ENCODE peak calls at places on chromosomes 4 and X, in seven cellular contexts. S is GM12865, C is fibroblast of mammary gland, Y is AG09309, A is neural crest cell, T is endothelial cell, B is testis. D is an unnamed sample.

GRCh38 chrX:148995661-148996060 is 495.2 kb downstream of the AFF2 start:
- DNase-seq in Y (no peak), C (no peak), T (peak), S (peak), B (peak), A (no peak), D (no peak)

GRCh38 chr4:78922207-78922606 is 17.0 kb downstream of the PAQR3 start:
- DNase-seq in Y (peak), B (no peak), S (no peak), C (peak), A (no peak), T (no peak), D (no peak)

GRCh38 chr4:8191136-8191747 is 7.8 kb upstream of the SH3TC1 start:
- DNase-seq in T (no peak), A (no peak), S (peak), B (peak), C (peak), Y (no peak), D (peak)

GRCh38 chr4:135243960-135244561 is 1042.5 kb upstream of the PABPC4L start:
- DNase-seq in B (no peak), A (no peak), S (no peak), C (peak), T (no peak), Y (peak), D (no peak)

GRCh38 chr4:40502936-40503335 is 126.7 kb downstream of the RBM47 start:
- DNase-seq in C (no peak), T (no peak), S (peak), B (no peak), Y (no peak), A (no peak), D (no peak)

GRCh38 chrX:24426340-24426913 is 38.7 kb upstream of the PDK3 start:
- DNase-seq in T (no peak), Y (no peak), C (peak), A (no peak), S (peak), B (no peak), D (no peak)

GRCh38 chr4:172996571-172997216 is 171.9 kb upstream of the GALNT7 start:
- DNase-seq in B (no peak), Y (no peak), T (no peak), S (no peak), C (peak), A (no peak), D (no peak)

GRCh38 chrX:57573754-57574153 is 18.1 kb upstream of the ZXDB start:
- DNase-seq in C (peak), Y (no peak), B (no peak), S (peak), A (no peak), T (peak), D (no peak)

GRCh38 chr4:6627832-6628231 is 12.7 kb upstream of the MRFAP1 start:
- DNase-seq in B (no peak), S (no peak), A (no peak), T (no peak), C (no peak), Y (no peak), D (no peak)

GRCh38 chr4:137960371-137961050 is 281.6 kb downstream of the SLC7A11 start:
- DNase-seq in B (no peak), T (no peak), A (no peak), S (no peak), C (peak), Y (no peak), D (no peak)

GRCh38 chrX:22109442-22109841 is 77.3 kb downstream of the PHEX start:
- DNase-seq in Y (no peak), T (no peak), A (no peak), C (peak), B (no peak), S (no peak), D (no peak)

GRCh38 chr4:2924286-2924685 is 38.9 kb downstream of the NOP14 start:
- DNase-seq in C (no peak), S (no peak), T (no peak), Y (no peak), A (no peak), B (no peak), D (no peak)

GRCh38 chr4:157739237-157739636 is 433.6 kb downstream of the GASK1B start:
- DNase-seq in A (no peak), S (no peak), T (no peak), C (peak), Y (no peak), B (no peak), D (no peak)

GRCh38 chr4:6362896-6363295 is 93.2 kb downstream of the WFS1 start:
- DNase-seq in A (peak), B (peak), S (peak), C (peak), Y (no peak), T (peak), D (no peak)

GRCh38 chrX:151754641-151755215 is 20.2 kb downstream of the CNGA2 start:
- DNase-seq in B (no peak), Y (no peak), A (no peak), T (no peak), S (no peak), C (no peak), D (no peak)

GRCh38 chr4:54440394-54441223 is 211.5 kb downstream of the PDGFRA start:
- DNase-seq in T (peak), C (peak), B (no peak), S (peak), A (peak), Y (no peak), D (no peak)

GRCh38 chrX:78643106-78643505 is 16.0 kb downstream of the RTL3 start:
- DNase-seq in C (no peak), Y (no peak), T (no peak), A (no peak), S (no peak), B (no peak), D (no peak)

GRCh38 chr4:10051536-10052135 is 30.3 kb upstream of the SLC2A9 start:
- DNase-seq in S (no peak), A (no peak), Y (no peak), T (no peak), B (no peak), C (no peak), D (no peak)

GRCh38 chr4:145808021-145808650 is 128.2 kb downstream of the C4orf51 start:
- DNase-seq in C (peak), T (peak), Y (peak), A (no peak), S (peak), B (no peak), D (no peak)

GRCh38 chrX:53186363-53186762 is 38.6 kb downstream of the KDM5C start:
- DNase-seq in A (no peak), B (no peak), Y (no peak), T (no peak), S (no peak), C (peak), D (no peak)

GRCh38 chr4:23333556-23333945 is 556.3 kb downstream of the PPARGC1A start:
- DNase-seq in Y (no peak), A (no peak), T (no peak), B (no peak), C (peak), S (peak), D (no peak)

GRCh38 chr4:140031706-140032105 is 122.3 kb downstream of the MAML3 start:
- DNase-seq in S (no peak), A (no peak), C (no peak), Y (no peak), B (no peak), T (no peak), D (no peak)

GRCh38 chrX:122269243-122269781 is 914.8 kb upstream of the GRIA3 start:
- DNase-seq in B (no peak), C (peak), S (no peak), Y (no peak), T (no peak), A (no peak), D (no peak)

GRCh38 chr4:23163649-23164436 is 471.1 kb downstream of the GBA3 start:
- DNase-seq in C (no peak), A (no peak), Y (no peak), T (no peak), S (no peak), B (no peak), D (no peak)

GRCh38 chr4:100246697-100247096 is 56.4 kb upstream of the DDIT4L start:
- DNase-seq in S (no peak), B (no peak), T (no peak), Y (no peak), A (no peak), C (no peak), D (no peak)

GRCh38 chr4:175376287-175376977 is 435.6 kb downstream of the GPM6A start:
- DNase-seq in B (no peak), T (no peak), C (no peak), A (no peak), Y (no peak), S (no peak), D (no peak)

GRCh38 chrX:19673334-19674040 is 158.2 kb upstream of the MAP3K15 start:
- DNase-seq in Y (peak), C (peak), S (no peak), A (no peak), T (no peak), B (peak), D (no peak)

GRCh38 chrX:65035451-65035779 is 59.2 kb upstream of the ZC4H2 start:
- DNase-seq in S (no peak), A (no peak), Y (no peak), T (peak), C (peak), B (peak), D (peak)

GRCh38 chrX:46683023-46683422 is 75.9 kb downstream of the SLC9A7 start:
- DNase-seq in C (no peak), S (peak), T (no peak), A (no peak), B (no peak), Y (no peak), D (no peak)

GRCh38 chr4:106746451-106746850 is 289.7 kb downstream of the DKK2 start:
- DNase-seq in S (no peak), B (no peak), T (no peak), A (no peak), C (peak), Y (peak), D (no peak)

GRCh38 chr4:20422398-20422797 is 170.7 kb downstream of the SLIT2 start:
- DNase-seq in S (peak), C (peak), B (peak), T (peak), Y (no peak), A (peak), D (peak)

GRCh38 chr4:148852092-148852699 is 410.0 kb upstream of the NR3C2 start:
- DNase-seq in S (no peak), C (no peak), B (no peak), A (no peak), Y (no peak), T (no peak), D (no peak)
- TF ChIP-seq CTCF in S (no peak), C (no peak), B (no peak), A (no peak), Y (no peak), T (no peak), D (no peak)

GRCh38 chr4:154314248-154314647 is 177.4 kb downstream of the DCHS2 start:
- DNase-seq in B (peak), T (no peak), A (no peak), S (peak), Y (peak), C (peak), D (no peak)
- TF ChIP-seq CTCF in B (no peak), T (no peak), A (peak), S (no peak), Y (peak), C (peak), D (no peak)

GRCh38 chr4:42767669-42768068 is 110.8 kb upstream of the ATP8A1 start:
- DNase-seq in T (no peak), Y (no peak), A (no peak), B (no peak), S (no peak), C (no peak), D (peak)

DNA sequence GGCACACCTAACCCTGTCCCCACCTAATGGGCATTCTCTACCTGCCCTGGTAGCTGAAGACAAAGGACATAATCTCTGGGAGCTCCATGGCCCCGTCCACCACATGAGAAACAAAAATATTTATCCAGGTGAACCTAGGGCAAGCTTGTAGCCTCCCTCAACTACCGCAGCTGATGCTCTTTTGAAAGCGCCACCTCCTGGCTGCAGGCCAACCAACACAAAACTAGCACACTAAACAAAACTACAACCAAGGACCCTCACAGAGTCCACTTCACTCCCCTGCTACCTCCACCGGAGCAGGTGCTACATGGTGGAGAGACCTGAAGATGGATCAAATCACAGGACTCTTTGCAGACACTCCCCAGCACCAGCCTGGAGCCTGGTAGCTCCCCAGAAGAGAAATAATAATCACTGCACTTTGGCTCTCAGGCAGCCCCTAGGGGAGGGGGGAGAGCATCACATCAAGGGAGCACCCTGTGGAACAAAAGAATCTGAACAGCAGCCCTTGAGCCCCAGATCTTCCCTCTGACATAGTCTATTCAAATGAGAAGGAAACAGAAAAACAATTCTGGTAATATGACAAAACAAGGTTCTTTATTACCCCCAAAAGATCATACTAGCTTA is 111.3 kb upstream of the ATP8A1 start:
- DNase-seq in Y (no peak), C (no peak), S (peak), B (peak), A (no peak), T (peak), D (peak)
- TF ChIP-seq CTCF in Y (no peak), C (no peak), S (peak), B (no peak), A (peak), T (peak), D (no peak)

GRCh38 chrX:115952417-115953092 is 218.0 kb upstream of the AGTR2 start:
- DNase-seq in A (no peak), Y (no peak), C (no peak), B (no peak), S (no peak), T (no peak), D (no peak)

GRCh38 chrX:115946059-115946458 is 224.5 kb upstream of the AGTR2 start:
- DNase-seq in T (no peak), B (no peak), C (no peak), S (no peak), Y (no peak), A (no peak), D (no peak)

GRCh38 chrX:115949900-115950822 is 220.4 kb upstream of the AGTR2 start:
- DNase-seq in T (no peak), A (no peak), Y (no peak), S (no peak), C (no peak), B (no peak), D (no peak)

GRCh38 chrX:115948018-115948923 is 222.3 kb upstream of the AGTR2 start:
- DNase-seq in Y (no peak), S (no peak), B (no peak), T (no peak), C (no peak), A (no peak), D (no peak)
- TF ChIP-seq CTCF in Y (no peak), S (no peak), B (no peak), T (no peak), C (no peak), A (no peak), D (no peak)

GRCh38 chr4:98659106-98659592 is 738 bp upstream of the TSPAN5 start:
- DNase-seq in A (no peak), T (peak), B (peak), S (no peak), Y (no peak), C (peak), D (peak)
- TF ChIP-seq CTCF in A (no peak), T (no peak), B (no peak), S (no peak), Y (no peak), C (peak), D (no peak)